ENCODE peak calls at places on chromosome X, in eight cellular contexts. Y is GM12891; P is stimulated activated CD4-positive, alpha-beta T cell treated with anti-CD3 and anti-CD28 coated beads, TNF-alpha, amount 100 ng/mL, for 48 hours; V is osteocyte; Q is naive thymus-derived CD8-positive, alpha-beta T cell; A is CD4-positive, alpha-beta T cell; H is NCI-H1092 treated with DMSO at 0.1 percent for 48 hours; J is activated CD4-positive, CD25-positive, alpha-beta regulatory T cell treated with anti-CD3 and anti-CD28 coated beads, Interleukin-2, amount 50 U/mL, for 16 hours. D is an unnamed sample.
A peak's percentile ranks its signal among the peaks of the same experiment; 100 is the strongest.

GRCh38 chrX:103792916-103793540 is 16.4 kb downstream of the PLP1 start:
- DNase-seq in Y (no peak), P (no peak), V (no peak), Q (no peak), A (no peak), H (no peak), J (no peak), D (no peak)

GRCh38 chrX:15988661-15989603 is 134.3 kb upstream of the AP1S2 start:
- DNase-seq in Y (no peak), P (no peak), V (no peak), Q (no peak), A (no peak), H (no peak), J (no peak), D (no peak)

GRCh38 chrX:10722804-10723364 is 102.5 kb upstream of the MID1 start:
- DNase-seq in Y (peak; percentile 11), P (no peak), V (no peak), Q (peak; percentile 5), A (peak; percentile 6), H (peak; percentile 50), J (no peak), D (peak; percentile 29)

GRCh38 chrX:150980711-150981110 is 2.4 kb upstream of the HMGB3 start:
- DNase-seq in Y (no peak), P (no peak), V (no peak), Q (no peak), A (no peak), H (no peak), J (no peak), D (no peak)

GRCh38 chrX:153600032-153600373 is 1.1 kb upstream of the CCNQ start:
- DNase-seq in Y (no peak), P (no peak), V (no peak), Q (no peak), A (no peak), H (no peak), J (no peak), D (no peak)

GRCh38 chrX:38891641-38892413 is 90.6 kb downstream of the MID1IP1 start:
- DNase-seq in Y (no peak), P (peak; percentile 10), V (no peak), Q (no peak), A (no peak), H (no peak), J (no peak), D (peak; percentile 12)

GRCh38 chrX:153684447-153685178 is 3.1 kb upstream of the SLC6A8 start:
- DNase-seq in Y (no peak), P (no peak), V (no peak), Q (no peak), A (no peak), H (no peak), J (no peak), D (no peak)

GRCh38 chrX:46722742-46723568 is 36.0 kb downstream of the SLC9A7 start:
- DNase-seq in Y (no peak), P (no peak), V (no peak), Q (no peak), A (no peak), H (no peak), J (no peak), D (no peak)

GRCh38 chrX:9805956-9806355 is 19.7 kb downstream of the SHROOM2 start:
- DNase-seq in Y (no peak), P (no peak), V (no peak), Q (no peak), A (no peak), H (no peak), J (no peak), D (no peak)

GRCh38 chrX:1895583-1895982 is 280.7 kb downstream of the ASMT start:
- DNase-seq in Y (no peak), P (no peak), V (no peak), Q (no peak), A (no peak), H (no peak), J (no peak), D (no peak)

GRCh38 chrX:128622296-128622695 is 570.1 kb upstream of the ACTRT1 start:
- DNase-seq in Y (no peak), P (no peak), V (no peak), Q (no peak), A (no peak), H (peak; percentile 12), J (no peak), D (no peak)

GRCh38 chrX:74251006-74251930 is 52.7 kb upstream of the ZCCHC13 start:
- DNase-seq in Y (no peak), P (no peak), V (no peak), Q (no peak), A (no peak), H (no peak), J (no peak), D (no peak)

GRCh38 chrX:72421797-72422196 is 116.1 kb upstream of the CITED1 start:
- DNase-seq in Y (no peak), P (no peak), V (no peak), Q (no peak), A (no peak), H (no peak), J (no peak), D (no peak)

GRCh38 chrX:71103110-71103983 is 3.2 kb downstream of the CXorf65 start:
- DNase-seq in Y (no peak), P (no peak), V (no peak), Q (peak; percentile 46), A (peak; percentile 56), H (no peak), J (no peak), D (no peak)

GRCh38 chrX:31653395-31653794 is 581.6 kb upstream of the FTHL17 start:
- DNase-seq in Y (no peak), P (no peak), V (no peak), Q (no peak), A (no peak), H (no peak), J (no peak), D (no peak)

GRCh38 chrX:10549280-10549679 is 71.1 kb downstream of the MID1 start:
- DNase-seq in Y (no peak), P (no peak), V (no peak), Q (no peak), A (no peak), H (peak; percentile 8), J (no peak), D (no peak)

GRCh38 chrX:53563324-53563723 is 123.2 kb downstream of the HUWE1 start:
- DNase-seq in Y (no peak), P (no peak), V (no peak), Q (no peak), A (no peak), H (no peak), J (no peak), D (no peak)

GRCh38 chrX:19758536-19758935 is 128.9 kb downstream of the SH3KBP1 start:
- DNase-seq in Y (no peak), P (no peak), V (no peak), Q (no peak), A (no peak), H (no peak), J (no peak), D (no peak)

GRCh38 chrX:1336331-1337143 is at the start of gene IL3RA:
- DNase-seq in Y (no peak), P (no peak), V (no peak), Q (no peak), A (no peak), H (no peak), J (no peak), D (no peak)

GRCh38 chrX:151538190-151539122 is 25.0 kb upstream of the PASD1 start:
- DNase-seq in Y (no peak), P (no peak), V (no peak), Q (no peak), A (no peak), H (no peak), J (no peak), D (no peak)

GRCh38 chrX:87693204-87693603 is 175.6 kb downstream of the KLHL4 start:
- DNase-seq in Y (no peak), P (no peak), V (no peak), Q (no peak), A (no peak), H (no peak), J (no peak), D (no peak)

GRCh38 chrX:151713859-151714258 is 2.0 kb upstream of the FATE1 start:
- DNase-seq in Y (peak; percentile 16), P (no peak), V (no peak), Q (no peak), A (no peak), H (peak; percentile 43), J (no peak), D (no peak)

GRCh38 chrX:1242901-1243402 is 25.7 kb upstream of the CSF2RA start:
- DNase-seq in Y (no peak), P (no peak), V (no peak), Q (no peak), A (no peak), H (no peak), J (no peak), D (no peak)

GRCh38 chrX:125709074-125709473 is 389.4 kb downstream of the TEX13C start:
- DNase-seq in Y (no peak), P (no peak), V (no peak), Q (no peak), A (no peak), H (no peak), J (no peak), D (no peak)

D was measured in GM12892.